ENCODE peak calls at places on chromosome 3, in six cellular contexts. C, Q, I, H, F and L are unnamed samples.

GRCh38 chr3:113194747-113195400 is 16.5 kb upstream of the BOC start:
- DNase-seq in H (no peak), Q (no peak), C (no peak), F (no peak), I (peak), L (no peak)

GRCh38 chr3:195204360-195205166 is 66.4 kb downstream of the XXYLT1 start:
- DNase-seq in I (peak), F (no peak), H (no peak), C (no peak), Q (peak), L (no peak)

GRCh38 chr3:16311960-16312451 is 47.0 kb downstream of the OXNAD1 start:
- DNase-seq in F (peak), C (no peak), Q (no peak), H (no peak), I (peak), L (no peak)

GRCh38 chr3:184822081-184822480 is 10.1 kb downstream of the VPS8 start:
- DNase-seq in Q (no peak), C (no peak), H (no peak), I (no peak), F (no peak), L (no peak)

GRCh38 chr3:158330820-158331219 is 220.9 kb downstream of the RSRC1 start:
- DNase-seq in F (no peak), I (peak), Q (peak), H (no peak), C (no peak), L (peak)

GRCh38 chr3:126464494-126464893 is 11.2 kb downstream of the ZXDC start:
- DNase-seq in C (no peak), H (no peak), Q (no peak), F (no peak), I (no peak), L (no peak)

GRCh38 chr3:65992106-65992505 is 46.6 kb downstream of the MAGI1 start:
- DNase-seq in C (no peak), F (no peak), Q (peak), I (peak), H (no peak), L (no peak)

GRCh38 chr3:31613131-31613626 is 80.5 kb downstream of the STT3B start:
- DNase-seq in H (no peak), F (no peak), I (no peak), C (no peak), Q (no peak), L (no peak)

GRCh38 chr3:28982906-28983305 is 298.0 kb upstream of the RBMS3 start:
- DNase-seq in Q (no peak), H (no peak), I (no peak), F (peak), C (no peak), L (no peak)

GRCh38 chr3:109257269-109257668 is 59.0 kb downstream of the DPPA2 start:
- DNase-seq in C (peak), Q (no peak), I (peak), F (no peak), H (peak), L (peak)

GRCh38 chr3:175989161-175989560 is 1130.0 kb downstream of the NAALADL2 start:
- DNase-seq in Q (no peak), I (no peak), C (no peak), H (no peak), F (no peak), L (no peak)

GRCh38 chr3:55658297-55659022 is 171.4 kb upstream of the WNT5A start:
- DNase-seq in Q (no peak), H (no peak), I (no peak), C (no peak), F (peak), L (no peak)

GRCh38 chr3:3264796-3265195 is 85.3 kb upstream of the CRBN start:
- DNase-seq in F (no peak), H (no peak), C (no peak), I (no peak), Q (no peak), L (no peak)

GRCh38 chr3:107224001-107224596 is 153.1 kb upstream of the CCDC54 start:
- DNase-seq in Q (no peak), I (no peak), F (no peak), C (no peak), H (no peak), L (no peak)

GRCh38 chr3:23648326-23648964 is 157.3 kb upstream of the UBE2E1 start:
- DNase-seq in Q (peak), I (peak), C (no peak), H (peak), F (no peak), L (no peak)

DNA sequence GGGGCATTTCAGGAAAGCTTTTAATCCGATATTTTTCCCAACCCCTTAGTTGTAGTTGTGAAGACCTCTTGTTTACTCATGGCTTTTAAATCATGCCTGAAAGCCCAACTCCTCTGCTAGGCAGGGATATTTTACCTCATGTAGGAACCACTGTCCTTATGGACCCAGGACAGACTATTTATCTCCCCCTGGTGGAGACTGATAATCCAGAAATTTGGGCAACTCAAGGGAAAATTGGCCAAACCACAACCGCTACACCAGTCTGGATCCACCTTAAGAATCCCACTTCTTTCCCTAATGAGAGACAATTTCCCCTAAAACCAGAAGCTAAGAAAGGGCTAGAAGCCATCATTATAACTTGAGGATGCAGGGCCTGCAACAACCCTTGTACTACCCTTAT is 248.1 kb upstream of the STAC start:
- DNase-seq in F (no peak), Q (no peak), I (no peak), H (peak), C (no peak), L (no peak)
- TF ChIP-seq CTCF in F (no peak), Q (peak), I (no peak), H (peak), C (no peak), L (no peak)

GRCh38 chr3:190308154-190308553 is 14.1 kb downstream of the CLDN1 start:
- DNase-seq in F (no peak), H (no peak), Q (no peak), C (no peak), I (no peak), L (no peak)

GRCh38 chr3:190306026-190306425 is 16.2 kb downstream of the CLDN1 start:
- DNase-seq in Q (no peak), H (no peak), F (no peak), I (no peak), C (no peak), L (no peak)

GRCh38 chr3:190306513-190307163 is 15.6 kb downstream of the CLDN1 start:
- DNase-seq in Q (no peak), I (peak), H (peak), F (no peak), C (no peak), L (no peak)

GRCh38 chr3:190305406-190305805 is 16.8 kb downstream of the CLDN1 start:
- DNase-seq in Q (peak), C (no peak), H (peak), I (no peak), F (no peak), L (no peak)

GRCh38 chr3:190307164-190307545 is 15.1 kb downstream of the CLDN1 start:
- DNase-seq in H (peak), Q (no peak), F (no peak), I (no peak), C (no peak), L (no peak)
- H3K4me3 ChIP-seq in H (peak), Q (no peak), F (no peak), I (no peak), C (no peak), L (no peak)

GRCh38 chr3:143648708-143649107 is 199.6 kb downstream of the SLC9A9 start:
- DNase-seq in F (no peak), H (peak), Q (no peak), C (no peak), I (peak), L (no peak)
- TF ChIP-seq CTCF in F (peak), H (peak), Q (peak), C (no peak), I (peak), L (peak)

GRCh38 chr3:181713673-181714270 is 2.0 kb downstream of the SOX2 start:
- DNase-seq in H (no peak), C (no peak), F (no peak), Q (no peak), I (no peak), L (no peak)
- H3K4me3 ChIP-seq in H (no peak), C (no peak), F (no peak), Q (no peak), I (no peak), L (no peak)

GRCh38 chr3:190018460-190018859 is 102.2 kb downstream of the P3H2 start:
- DNase-seq in I (no peak), C (no peak), H (no peak), Q (no peak), F (no peak), L (no peak)

GRCh38 chr3:190017575-190018288 is 103.0 kb downstream of the P3H2 start:
- DNase-seq in I (peak), Q (peak), F (peak), C (peak), H (peak), L (peak)

GRCh38 chr3:190019020-190019419 is 101.7 kb downstream of the P3H2 start:
- DNase-seq in F (no peak), H (no peak), C (no peak), Q (no peak), I (no peak), L (no peak)

GRCh38 chr3:190016966-190017365 is 103.7 kb downstream of the P3H2 start:
- DNase-seq in I (no peak), C (no peak), F (no peak), Q (no peak), H (no peak), L (no peak)

GRCh38 chr3:190019840-190020239 is 100.9 kb downstream of the P3H2 start:
- DNase-seq in Q (no peak), C (no peak), I (no peak), H (peak), F (no peak), L (no peak)
- TF ChIP-seq CTCF in Q (no peak), C (no peak), I (no peak), H (peak), F (peak), L (no peak)

GRCh38 chr3:11290743-11291680 is 18.8 kb downstream of the ATG7 start:
- DNase-seq in I (peak), H (peak), F (peak), Q (peak), C (no peak), L (no peak)

GRCh38 chr3:11288021-11288491 is 15.9 kb downstream of the ATG7 start:
- DNase-seq in H (peak), Q (peak), I (peak), F (no peak), C (no peak), L (no peak)

GRCh38 chr3:11289864-11290263 is 17.7 kb downstream of the ATG7 start:
- DNase-seq in C (no peak), Q (no peak), F (peak), H (peak), I (no peak), L (no peak)

GRCh38 chr3:11288786-11289637 is 16.8 kb downstream of the ATG7 start:
- DNase-seq in I (peak), Q (peak), F (peak), C (peak), H (peak), L (peak)

GRCh38 chr3:11291808-11292207 is 19.6 kb downstream of the ATG7 start:
- DNase-seq in F (no peak), I (no peak), Q (no peak), C (no peak), H (no peak), L (no peak)
- H3K4me3 ChIP-seq in F (no peak), I (no peak), Q (no peak), C (no peak), H (no peak), L (no peak)

DNA sequence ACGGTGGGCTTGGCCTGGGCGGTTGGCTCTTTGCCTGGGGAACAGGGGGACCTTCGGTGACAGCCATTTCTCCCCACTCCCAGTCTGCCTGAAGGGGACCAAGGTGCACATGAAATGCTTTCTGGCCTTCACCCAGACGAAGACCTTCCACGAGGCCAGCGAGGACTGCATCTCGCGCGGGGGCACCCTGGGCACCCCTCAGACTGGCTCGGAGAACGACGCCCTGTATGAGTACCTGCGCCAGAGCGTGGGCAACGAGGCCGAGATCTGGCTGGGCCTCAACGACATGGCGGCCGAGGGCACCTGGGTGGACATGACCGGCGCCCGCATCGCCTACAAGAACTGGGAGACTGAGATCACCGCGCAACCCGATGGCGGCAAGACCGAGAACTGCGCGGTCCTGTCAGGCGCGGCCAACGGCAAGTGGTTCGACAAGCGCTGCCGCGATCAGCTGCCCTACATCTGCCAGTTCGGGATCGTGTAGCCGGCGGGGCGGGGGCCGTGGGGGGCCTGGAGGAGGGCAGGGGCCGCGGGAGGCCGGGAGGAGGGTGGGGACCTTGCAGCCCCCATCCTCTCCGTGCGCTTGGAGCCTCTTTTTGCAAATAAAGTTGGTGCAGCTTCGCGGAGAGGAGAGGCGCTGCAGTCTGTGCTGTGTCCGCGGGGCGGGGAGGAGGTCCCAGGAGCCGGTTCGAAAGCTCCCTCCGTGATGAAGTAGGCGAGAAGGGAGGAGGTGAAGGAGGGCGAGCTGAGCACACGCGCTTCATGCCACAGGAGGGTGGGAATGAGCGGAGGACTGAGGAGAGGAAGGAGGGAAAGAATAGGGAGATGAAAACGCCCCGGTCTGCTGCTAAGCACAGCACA is 9.6 kb downstream of the CLEC3B start:
- DNase-seq in C (no peak), H (no peak), F (no peak), I (peak), Q (peak), L (no peak)
- TF ChIP-seq CTCF in C (peak), H (no peak), F (no peak), I (no peak), Q (no peak), L (no peak)

GRCh38 chr3:186815490-186815889 is 9.2 kb upstream of the RFC4 start:
- DNase-seq in C (no peak), F (no peak), H (peak), Q (peak), I (peak), L (no peak)
- H3K4me3 ChIP-seq in C (no peak), F (no peak), H (no peak), Q (no peak), I (no peak), L (no peak)